ENCODE peak calls at places on chromosomes 3 and 15, in six cellular contexts. N, R, G, E, A and W are unnamed samples. For H3K4me1, the result is how much of the 10 kb centered on the place peaks cover.

GRCh38 chr15:91043190-91043874 is 20.9 kb upstream of the VPS33B start:
- DNase-seq in A (no peak), G (no peak), N (no peak), R (no peak), E (no peak), W (no peak)

GRCh38 chr15:59174846-59175831 is 31.5 kb upstream of the LDHAL6B start:
- DNase-seq in E (peak), G (peak), R (peak), N (peak), A (peak), W (peak)

GRCh38 chr3:188947983-188948657 is 223.7 kb upstream of the TPRG1 start:
- DNase-seq in E (peak), G (no peak), A (peak), R (peak), N (peak), W (peak)

GRCh38 chr3:112407214-112407887 is 74.4 kb downstream of the CD200 start:
- DNase-seq in A (no peak), E (no peak), G (no peak), R (no peak), N (no peak), W (no peak)

GRCh38 chr3:60579734-60580133 is 671.5 kb downstream of the FHIT start:
- DNase-seq in E (no peak), A (peak), G (no peak), R (no peak), N (peak), W (no peak)

GRCh38 chr3:184582583-184582982 is 21.0 kb downstream of the EPHB3 start:
- DNase-seq in E (no peak), N (no peak), G (no peak), A (no peak), R (peak), W (peak)

GRCh38 chr15:72365844-72366243 is 10.0 kb downstream of the HEXA start:
- DNase-seq in N (no peak), E (no peak), R (no peak), G (no peak), A (no peak), W (no peak)

GRCh38 chr3:196274585-196274984 is 12.9 kb downstream of the PCYT1A start:
- DNase-seq in N (no peak), R (no peak), E (no peak), G (peak), A (peak), W (no peak)

GRCh38 chr3:57059416-57059815 is 1.0 kb upstream of the SPATA12 start:
- DNase-seq in G (no peak), A (no peak), R (no peak), N (peak), E (no peak), W (no peak)

GRCh38 chr15:42919308-42919707 is 1.3 kb downstream of the TTBK2 start:
- DNase-seq in A (peak), N (peak), G (no peak), R (no peak), E (no peak), W (no peak)

GRCh38 chr15:35393403-35393802 is 152.6 kb downstream of the DPH6 start:
- DNase-seq in E (no peak), N (no peak), A (no peak), G (no peak), R (no peak), W (no peak)

GRCh38 chr3:45547764-45548683 is 46.5 kb upstream of the LIMD1 start:
- DNase-seq in R (no peak), N (peak), G (no peak), E (no peak), A (no peak), W (no peak)
- H3K4me1 ChIP-seq in R (under half), N (under half), G (under half), E (under half), A (under half), W (under half)

GRCh38 chr3:45719761-45720487 is 30.7 kb downstream of the SACM1L start:
- DNase-seq in N (no peak), A (no peak), R (no peak), G (no peak), E (no peak), W (no peak)
- H3K4me3 ChIP-seq in N (no peak), A (no peak), R (no peak), G (no peak), E (no peak), W (no peak)

GRCh38 chr3:120438216-120438615 is 12.6 kb downstream of the FSTL1 start:
- DNase-seq in G (no peak), E (no peak), A (no peak), R (no peak), N (no peak), W (no peak)
- H3K9ac ChIP-seq in G (no peak), E (no peak), A (no peak), R (no peak), N (no peak), W (no peak)

GRCh38 chr3:152300029-152300764 is 31.5 kb downstream of the MBNL1 start:
- DNase-seq in N (no peak), A (no peak), E (no peak), G (no peak), R (no peak), W (no peak)
- H3K4me1 ChIP-seq in N (under half), A (under half), E (half or more), G (under half), R (under half), W (under half)

GRCh38 chr15:51266548-51266947 is 71.8 kb downstream of the CYP19A1 start:
- DNase-seq in N (no peak), A (no peak), G (no peak), E (no peak), R (peak), W (no peak)
- H3K4me3 ChIP-seq in N (no peak), A (no peak), G (no peak), E (no peak), R (peak), W (peak)